ENCODE peak calls at places on chromosomes 13 and 19, in nine cellular contexts. K is activated T-helper 1 cell treated with anti-CD3 and anti-CD28 coated beads, Interleukin-2, amount 50 U/mL, for 16 hours; L is stimulated activated CD8-positive, alpha-beta memory T cell treated with anti-CD3 and anti-CD28 coated beads, Interleukin-15, amount 100 ng/mL, for 4 hours; J is mucosa of descending colon; N is activated T-cell treated with anti-CD3 and anti-CD28 coated beads, Interleukin-2, amount 50 U/mL, for 72 hours; E is GM23248; W is endodermal cell; G is MCF 10A; V is KBM-7. I is an unnamed sample.

GRCh38 chr13:87677334-87678234 is 6.4 kb downstream of the SLITRK5 start:
- DNase-seq in V (no peak), L (no peak), J (peak), N (no peak), W (peak), K (no peak), E (peak), G (no peak), I (no peak)

GRCh38 chr19:19269952-19270694 is 3.0 kb downstream of the TM6SF2 start:
- DNase-seq in E (no peak), J (no peak), L (no peak), W (peak), K (no peak), V (no peak), N (no peak), G (no peak), I (no peak)

GRCh38 chr19:31430381-31430780 is 81.1 kb upstream of the TSHZ3 start:
- DNase-seq in V (no peak), K (no peak), W (no peak), E (no peak), J (no peak), G (no peak), N (no peak), L (no peak), I (no peak)

GRCh38 chr19:23949611-23950010 is 34.9 kb downstream of the ZNF726 start:
- DNase-seq in V (no peak), L (no peak), J (no peak), K (no peak), G (no peak), E (no peak), W (no peak), N (no peak), I (no peak)

GRCh38 chr13:113009743-113010509 is 40.9 kb downstream of the MCF2L start:
- DNase-seq in E (no peak), J (no peak), K (no peak), V (no peak), W (no peak), N (no peak), G (peak), L (no peak), I (no peak)

GRCh38 chr19:10516064-10516385 is 1.2 kb downstream of the S1PR5 start:
- DNase-seq in L (no peak), E (no peak), V (no peak), N (no peak), W (no peak), G (no peak), K (no peak), J (no peak), I (no peak)

GRCh38 chr19:46559203-46559602 is 41.9 kb upstream of the CALM3 start:
- DNase-seq in E (no peak), W (no peak), N (no peak), V (no peak), L (no peak), K (no peak), J (no peak), G (no peak), I (no peak)

GRCh38 chr13:85864963-85865530 is 65.8 kb upstream of the SLITRK6 start:
- DNase-seq in K (no peak), N (no peak), L (no peak), V (peak), J (no peak), E (peak), W (peak), G (peak), I (peak)

GRCh38 chr13:104289400-104289799 is 1223.2 kb upstream of the SLC10A2 start:
- DNase-seq in W (no peak), V (no peak), N (no peak), K (no peak), E (no peak), G (peak), J (no peak), L (no peak), I (no peak)

GRCh38 chr19:41548954-41549688 is 26.8 kb upstream of the CEACAM21 start:
- DNase-seq in G (no peak), V (peak), J (no peak), K (no peak), L (peak), W (peak), E (no peak), N (peak), I (no peak)

GRCh38 chr19:2537544-2537943 is 61.6 kb downstream of the GADD45B start:
- DNase-seq in J (no peak), W (no peak), E (no peak), V (peak), K (no peak), G (no peak), L (no peak), N (peak), I (no peak)

GRCh38 chr13:49533586-49534269 is 38.0 kb downstream of the PHF11 start:
- DNase-seq in N (no peak), V (peak), K (no peak), W (no peak), L (no peak), J (no peak), G (no peak), E (no peak), I (no peak)

GRCh38 chr13:25738342-25738771 is 313.5 kb downstream of the SHISA2 start:
- DNase-seq in K (no peak), V (no peak), L (no peak), G (peak), N (no peak), E (peak), J (no peak), W (no peak), I (no peak)

GRCh38 chr19:54162241-54162805 is 2.8 kb upstream of the LENG1 start:
- DNase-seq in N (peak), J (peak), K (peak), V (peak), L (peak), W (peak), G (peak), E (peak), I (no peak)

GRCh38 chr19:2494084-2494446 is 18.1 kb downstream of the GADD45B start:
- DNase-seq in W (no peak), V (no peak), K (no peak), J (peak), E (peak), G (peak), N (no peak), L (no peak), I (no peak)

GRCh38 chr13:51148952-51149573 is 38.0 kb upstream of the C13orf42 start:
- DNase-seq in N (no peak), W (peak), J (no peak), K (no peak), V (peak), L (no peak), E (peak), G (peak), I (no peak)

GRCh38 chr13:66347718-66348117 is 882.4 kb downstream of the PCDH9 start:
- DNase-seq in G (no peak), W (no peak), V (no peak), L (no peak), J (no peak), K (no peak), E (no peak), N (no peak), I (no peak)

GRCh38 chr19:5585461-5586299 is 17.9 kb upstream of the TINCR start:
- DNase-seq in W (peak), J (no peak), L (peak), N (peak), V (peak), E (no peak), G (no peak), K (no peak), I (no peak)

GRCh38 chr13:101700598-101700997 is 248.1 kb downstream of the ITGBL1 start:
- DNase-seq in N (no peak), J (no peak), G (peak), V (no peak), W (no peak), L (no peak), E (peak), K (no peak), I (no peak)

GRCh38 chr19:18290250-18291018 is 9.0 kb upstream of the JUND start:
- DNase-seq in E (peak), V (peak), L (peak), N (peak), J (peak), W (peak), K (no peak), G (no peak), I (no peak)

GRCh38 chr13:104014803-104015645 is 948.8 kb upstream of the SLC10A2 start:
- DNase-seq in V (no peak), E (no peak), W (no peak), G (no peak), K (no peak), J (no peak), N (no peak), L (no peak), I (no peak)

GRCh38 chr13:70473912-70474311 is 365.7 kb upstream of the KLHL1 start:
- DNase-seq in V (no peak), W (no peak), E (no peak), L (no peak), G (no peak), N (no peak), J (no peak), K (no peak), I (no peak)

GRCh38 chr13:41263261-41263971 is at the start of gene MTRF1:
- DNase-seq in N (peak), L (peak), G (peak), K (peak), W (peak), J (peak), E (peak), V (peak), I (peak)

GRCh38 chr19:45613926-45614725 is 12.1 kb upstream of the GPR4 start:
- DNase-seq in N (peak), G (peak), L (no peak), E (peak), J (peak), V (peak), W (no peak), K (no peak), I (peak)

GRCh38 chr13:49220856-49221614 is 897 bp downstream of the MLNR start:
- DNase-seq in W (peak), L (no peak), N (peak), J (no peak), G (no peak), V (no peak), E (peak), K (no peak), I (no peak)

GRCh38 chr19:30788105-30788765 is 416.1 kb downstream of the ZNF536 start:
- DNase-seq in K (no peak), L (no peak), W (peak), J (no peak), E (no peak), V (no peak), N (no peak), G (no peak), I (no peak)

GRCh38 chr13:75873499-75873898 is 237.4 kb downstream of the LMO7 start:
- DNase-seq in K (no peak), E (no peak), G (no peak), W (no peak), J (no peak), L (no peak), V (no peak), N (no peak), I (no peak)

GRCh38 chr19:1618157-1619093 is 13.2 kb upstream of the UQCR11 start:
- DNase-seq in E (peak), J (peak), V (peak), G (peak), K (no peak), L (no peak), W (peak), N (peak), I (no peak)

GRCh38 chr13:112160558-112160957 is 93.6 kb downstream of the SOX1 start:
- DNase-seq in V (no peak), J (no peak), W (no peak), G (no peak), K (no peak), L (no peak), E (no peak), N (no peak), I (no peak)

GRCh38 chr13:111482806-111483620 is 162.6 kb downstream of the TEX29 start:
- DNase-seq in N (no peak), J (no peak), K (no peak), E (no peak), V (no peak), W (no peak), L (no peak), G (no peak), I (no peak)

GRCh38 chr13:113852536-113853517 is 11.0 kb downstream of the GAS6 start:
- DNase-seq in N (no peak), G (no peak), E (no peak), W (peak), L (no peak), K (peak), J (no peak), V (no peak), I (no peak)

GRCh38 chr13:48782429-48782840 is 128.7 kb downstream of the CYSLTR2 start:
- DNase-seq in L (no peak), G (peak), W (no peak), K (no peak), J (no peak), E (no peak), N (no peak), V (no peak), I (no peak)

GRCh38 chr19:30395283-30395682 is 23.1 kb downstream of the ZNF536 start:
- DNase-seq in G (no peak), J (no peak), V (no peak), E (peak), W (peak), K (no peak), N (no peak), L (no peak), I (no peak)

GRCh38 chr13:47957073-47957472 is 44.0 kb downstream of the SUCLA2 start:
- DNase-seq in E (no peak), G (no peak), J (no peak), K (no peak), N (no peak), W (no peak), V (no peak), L (no peak), I (no peak)